ENCODE peak calls at places on chromosomes 1 and 21, in seven cellular contexts. T is cerebellar cortex; W is kidney epithelial cell; Q is activated T-cell treated with anti-CD3 and anti-CD28 coated beads, Interleukin-2, amount 50 U/mL, for 72 hours; D is AG20443; K is kidney tubule cell; G is epithelial cell of esophagus. O is an unnamed sample.

GRCh38 chr21:25313891-25314646 is 293.2 kb downstream of the MRPL39 start:
- DNase-seq in D (peak; percentile 14), K (peak; percentile 36), Q (no peak), W (no peak), T (no peak), G (peak; percentile 3), O (peak; percentile 56)

GRCh38 chr1:18883636-18884418 is 18.5 kb downstream of the ALDH4A1 start:
- DNase-seq in W (no peak), K (peak; percentile 70), Q (peak; percentile 77), D (peak; percentile 84), G (peak; percentile 78), T (peak; percentile 86), O (peak; percentile 89)

GRCh38 chr1:208047476-208047934 is 136.6 kb upstream of the CD34 start:
- DNase-seq in D (peak; percentile 29), Q (no peak), K (no peak), T (no peak), G (peak; percentile 86), W (no peak), O (peak; percentile 66)

GRCh38 chr1:96962807-96963206 is 241.2 kb downstream of the PTBP2 start:
- DNase-seq in T (no peak), G (peak; percentile 84), Q (no peak), D (peak; percentile 13), W (peak; percentile 9), K (peak; percentile 47), O (peak; percentile 19)

GRCh38 chr1:24688621-24689195 is 45.6 kb downstream of the SRRM1 start:
- DNase-seq in Q (peak; percentile 61), W (no peak), D (peak; percentile 90), G (peak; percentile 67), T (peak; percentile 64), K (peak; percentile 76), O (peak; percentile 90)

GRCh38 chr1:150410582-150411101 is 46.7 kb downstream of the RPRD2 start:
- DNase-seq in T (no peak), Q (no peak), D (no peak), W (no peak), G (no peak), K (peak; percentile 58), O (no peak)

GRCh38 chr21:45016031-45016430 is 58.3 kb upstream of the ADARB1 start:
- DNase-seq in G (no peak), W (no peak), D (no peak), T (no peak), K (no peak), Q (no peak), O (no peak)

GRCh38 chr1:162166934-162167615 is 97.6 kb downstream of the NOS1AP start:
- DNase-seq in Q (no peak), T (no peak), D (no peak), K (no peak), G (peak; percentile 37), W (no peak), O (no peak)

GRCh38 chr1:33029209-33029608 is 7.5 kb downstream of the AK2 start:
- DNase-seq in Q (no peak), G (no peak), W (no peak), T (no peak), D (no peak), K (no peak), O (no peak)

GRCh38 chr1:199776768-199777497 is 250.6 kb upstream of the NR5A2 start:
- DNase-seq in T (no peak), K (no peak), Q (no peak), D (no peak), G (no peak), W (no peak), O (no peak)

GRCh38 chr1:58726581-58726980 is 26.7 kb upstream of the MYSM1 start:
- DNase-seq in G (no peak), D (no peak), T (no peak), K (no peak), W (no peak), Q (no peak), O (no peak)

GRCh38 chr1:43525995-43526394 is 4.7 kb upstream of the PTPRF start:
- DNase-seq in T (no peak), G (peak; percentile 85), Q (no peak), D (peak; percentile 67), W (no peak), K (peak; percentile 69), O (peak; percentile 55)

GRCh38 chr1:13860023-13860422 is 160.0 kb downstream of the PRDM2 start:
- DNase-seq in W (no peak), T (no peak), Q (no peak), K (no peak), G (peak; percentile 53), D (no peak), O (no peak)

GRCh38 chr1:72278461-72278860 is 3.9 kb downstream of the NEGR1 start:
- DNase-seq in W (no peak), D (no peak), Q (no peak), G (no peak), T (peak; percentile 50), K (peak; percentile 65), O (no peak)

GRCh38 chr1:147541672-147542548 is 609 bp downstream of the BCL9 start:
- DNase-seq in D (peak; percentile 55), K (peak; percentile 39), W (no peak), Q (peak; percentile 49), G (peak; percentile 13), T (peak; percentile 73), O (peak; percentile 75)

GRCh38 chr1:64967381-64967780 is 1.0 kb upstream of the JAK1 start:
- DNase-seq in D (no peak), G (no peak), Q (no peak), W (no peak), T (peak; percentile 40), K (peak; percentile 50), O (no peak)